ENCODE peak calls at places on chromosomes 5 and 9, in five cellular contexts. Q is AML-193, V is NCI-H1930, U is retinal pigment epithelial cell, S is frontal cortex. N is an unnamed sample.

GRCh38 chr9:16602494-16602893 is 268.0 kb downstream of the BNC2 start:
- DNase-seq in S (no peak), Q (no peak), V (no peak), U (no peak), N (no peak)

GRCh38 chr5:164097747-164098146 is 592.3 kb downstream of the MAT2B start:
- DNase-seq in V (no peak), Q (no peak), S (no peak), U (peak; percentile 27), N (no peak)

GRCh38 chr9:137421838-137422667 is 909 bp downstream of the EXD3 start:
- DNase-seq in V (no peak), Q (no peak), S (no peak), U (no peak), N (no peak)

GRCh38 chr5:108788142-108788541 is 40.4 kb downstream of the FER start:
- DNase-seq in V (no peak), S (no peak), U (no peak), Q (no peak), N (no peak)

GRCh38 chr5:137615171-137615775 is 116.1 kb upstream of the SPOCK1 start:
- DNase-seq in U (no peak), Q (no peak), S (no peak), V (no peak), N (no peak)

GRCh38 chr5:62671479-62671878 is 92.9 kb downstream of the LRRC70 start:
- DNase-seq in V (no peak), Q (no peak), U (no peak), S (no peak), N (no peak)

GRCh38 chr5:142153674-142154448 is 45.3 kb downstream of the NDFIP1 start:
- DNase-seq in Q (no peak), V (no peak), U (no peak), S (no peak), N (no peak)

GRCh38 chr5:51567636-51568035 is 184.4 kb downstream of the ISL1 start:
- DNase-seq in U (no peak), V (no peak), Q (no peak), S (no peak), N (no peak)

GRCh38 chr9:137467161-137467581 is 8.0 kb upstream of the NSMF start:
- DNase-seq in U (no peak), V (no peak), S (no peak), Q (no peak), N (no peak)

GRCh38 chr9:121641228-121641611 is 10.2 kb upstream of the DAB2IP start:
- DNase-seq in Q (no peak), V (no peak), U (no peak), S (no peak), N (no peak)

GRCh38 chr5:178090856-178091255 is 22.5 kb upstream of the N4BP3 start:
- DNase-seq in V (no peak), S (no peak), Q (no peak), U (no peak), N (no peak)

GRCh38 chr9:4559238-4560182 is 69.2 kb downstream of the SLC1A1 start:
- DNase-seq in S (no peak), V (no peak), Q (no peak), U (no peak), N (no peak)

GRCh38 chr9:122403381-122404002 is 32.7 kb downstream of the PTGS1 start:
- DNase-seq in Q (no peak), U (no peak), S (no peak), V (no peak), N (no peak)

GRCh38 chr5:57650360-57651069 is 167.9 kb upstream of the ACTBL2 start:
- DNase-seq in V (no peak), Q (peak; percentile 16), U (peak; percentile 23), S (no peak), N (peak; percentile 14)

GRCh38 chr9:87148391-87149237 is 201.3 kb upstream of the GAS1 start:
- DNase-seq in V (no peak), S (peak; percentile 70), U (peak; percentile 15), Q (no peak), N (no peak)

GRCh38 chr5:124888050-124888506 is 141.6 kb upstream of the ZNF608 start:
- DNase-seq in Q (no peak), V (peak; percentile 67), U (no peak), S (no peak), N (no peak)

GRCh38 chr5:33685873-33686550 is 205.8 kb downstream of the ADAMTS12 start:
- DNase-seq in U (no peak), V (no peak), S (no peak), Q (no peak), N (no peak)

GRCh38 chr5:159783731-159784247 is 132.5 kb upstream of the ADRA1B start:
- DNase-seq in U (no peak), Q (no peak), V (no peak), S (no peak), N (no peak)

GRCh38 chr5:3836528-3836927 is 240.9 kb downstream of the IRX1 start:
- DNase-seq in V (no peak), Q (no peak), S (no peak), U (no peak), N (no peak)

GRCh38 chr9:98040212-98040611 is 16.3 kb upstream of the NANS start:
- DNase-seq in V (no peak), Q (no peak), U (no peak), S (no peak), N (no peak)

GRCh38 chr9:109477269-109478203 is 20.6 kb downstream of the PTPN3 start:
- DNase-seq in S (no peak), U (peak; percentile 35), Q (no peak), V (no peak), N (no peak)

GRCh38 chr5:171351674-171352073 is 36.0 kb upstream of the NPM1 start:
- DNase-seq in U (no peak), Q (no peak), S (no peak), V (no peak), N (no peak)

GRCh38 chr9:124593080-124594058 is 86.2 kb upstream of the NR5A1 start:
- DNase-seq in S (no peak), Q (no peak), V (no peak), U (no peak), N (peak; percentile 40)

GRCh38 chr5:151745071-151745705 is 13.2 kb downstream of the ATOX1 start:
- DNase-seq in Q (no peak), S (peak; percentile 49), U (peak; percentile 76), V (no peak), N (no peak)

GRCh38 chr5:54234304-54234938 is 76.0 kb downstream of the ARL15 start:
- DNase-seq in V (no peak), U (no peak), Q (peak; percentile 56), S (peak; percentile 13), N (no peak)

GRCh38 chr5:88290801-88291200 is 22.2 kb upstream of the TMEM161B start:
- DNase-seq in V (no peak), Q (no peak), S (no peak), U (peak; percentile 43), N (no peak)

GRCh38 chr9:90838098-90838497 is 36.5 kb downstream of the SYK start:
- DNase-seq in V (no peak), U (no peak), Q (peak; percentile 7), S (no peak), N (no peak)

GRCh38 chr9:81031422-81032029 is 657.8 kb downstream of the TLE1 start:
- DNase-seq in V (no peak), S (no peak), U (no peak), Q (no peak), N (no peak)

GRCh38 chr5:98106116-98107088 is 667.1 kb upstream of the RGMB start:
- DNase-seq in V (no peak), Q (no peak), S (no peak), U (no peak), N (no peak)

GRCh38 chr9:120937596-120937995 is 11.0 kb upstream of the TRAF1 start:
- DNase-seq in U (no peak), Q (no peak), S (no peak), V (no peak), N (no peak)

GRCh38 chr5:3602713-3603502 is 7.3 kb downstream of the IRX1 start:
- DNase-seq in Q (no peak), V (no peak), S (peak; percentile 72), U (no peak), N (no peak)

GRCh38 chr5:157172408-157172807 is 6.3 kb upstream of the GARIN3 start:
- DNase-seq in Q (no peak), S (no peak), V (no peak), U (no peak), N (no peak)

GRCh38 chr5:79845448-79846197 is 145.4 kb downstream of the MTX3 start:
- DNase-seq in Q (no peak), U (no peak), S (no peak), V (no peak), N (no peak)

GRCh38 chr9:130186839-130187522 is 14.8 kb downstream of the NCS1 start:
- DNase-seq in V (no peak), U (no peak), S (peak; percentile 66), Q (no peak), N (no peak)

GRCh38 chr5:174837919-174838902 is 113.8 kb downstream of the MSX2 start:
- DNase-seq in S (peak; percentile 21), Q (no peak), U (no peak), V (no peak), N (no peak)

GRCh38 chr9:113178087-113178486 is 27.3 kb downstream of the SLC31A2 start:
- DNase-seq in S (no peak), V (no peak), Q (no peak), U (no peak), N (no peak)

GRCh38 chr9:91847576-91847975 is 102.5 kb downstream of the ROR2 start:
- DNase-seq in V (no peak), U (no peak), Q (no peak), S (no peak), N (no peak)

GRCh38 chr5:179137643-179138567 is 77.7 kb downstream of the ZNF354C start:
- DNase-seq in V (no peak), S (peak; percentile 36), U (no peak), Q (no peak), N (no peak)